ENCODE peak calls at places on chromosomes 7 and 10, in six cellular contexts. D is body of pancreas, R is OCI-LY7, Y is GM10248, G is nephron progenitor cell, W is astrocyte of the spinal cord. Q is an unnamed sample.

GRCh38 chr10:51244739-51245138 is 170.5 kb downstream of the PRKG1 start:
- DNase-seq in D (no peak), R (no peak), Y (no peak), G (peak), W (peak), Q (no peak)

GRCh38 chr7:96321041-96321669 is 743 bp downstream of the SLC25A13 start:
- DNase-seq in D (peak), R (peak), Y (peak), G (peak), W (peak), Q (peak)

GRCh38 chr10:91512458-91512857 is 102.3 kb downstream of the HECTD2 start:
- DNase-seq in D (no peak), R (no peak), Y (no peak), G (no peak), W (no peak), Q (no peak)

GRCh38 chr10:43256531-43257209 is 10.2 kb downstream of the RASGEF1A start:
- DNase-seq in D (no peak), R (no peak), Y (peak), G (no peak), W (no peak), Q (no peak)

GRCh38 chr7:68537228-68538071 is 1060.8 kb upstream of the AUTS2 start:
- DNase-seq in D (no peak), R (no peak), Y (no peak), G (no peak), W (no peak), Q (no peak)

GRCh38 chr10:128053356-128053755 is 72.9 kb downstream of the MKI67 start:
- DNase-seq in D (no peak), R (no peak), Y (no peak), G (no peak), W (no peak), Q (no peak)

GRCh38 chr7:112271162-112271561 is 64.7 kb downstream of the ZNF277 start:
- DNase-seq in D (no peak), R (no peak), Y (no peak), G (no peak), W (no peak), Q (no peak)

GRCh38 chr7:113404245-113404644 is 285.9 kb upstream of the SMIM30 start:
- DNase-seq in D (no peak), R (peak), Y (peak), G (peak), W (no peak), Q (no peak)

GRCh38 chr7:73999664-74000420 is 28.1 kb upstream of the ELN start:
- DNase-seq in D (peak), R (no peak), Y (no peak), G (no peak), W (peak), Q (no peak)

GRCh38 chr7:51789494-51789893 is 472.9 kb upstream of the COBL start:
- DNase-seq in D (no peak), R (no peak), Y (no peak), G (no peak), W (no peak), Q (no peak)

GRCh38 chr7:124155400-124156022 is 122.6 kb upstream of the TMEM229A start:
- DNase-seq in D (no peak), R (peak), Y (no peak), G (no peak), W (peak), Q (peak)

GRCh38 chr10:15325243-15326002 is 45.7 kb downstream of the FAM171A1 start:
- DNase-seq in D (no peak), R (no peak), Y (no peak), G (no peak), W (peak), Q (no peak)

GRCh38 chr10:60485025-60485424 is 95.3 kb upstream of the ANK3 start:
- DNase-seq in D (no peak), R (no peak), Y (no peak), G (no peak), W (no peak), Q (no peak)

GRCh38 chr7:90244909-90245841 is at the start of gene CFAP69:
- DNase-seq in D (peak), R (no peak), Y (peak), G (peak), W (peak), Q (peak)

GRCh38 chr10:116120688-116121087 is 152.3 kb downstream of the GFRA1 start:
- DNase-seq in D (no peak), R (no peak), Y (no peak), G (peak), W (no peak), Q (no peak)

GRCh38 chr10:63553031-63553430 is 31.8 kb downstream of the REEP3 start:
- DNase-seq in D (no peak), R (no peak), Y (no peak), G (no peak), W (peak), Q (no peak)

GRCh38 chr7:107659666-107660065 is 962 bp upstream of the SLC26A4 start:
- DNase-seq in D (no peak), R (no peak), Y (peak), G (no peak), W (peak), Q (peak)

GRCh38 chr10:34192646-34193045 is 622.5 kb downstream of the PARD3 start:
- DNase-seq in D (no peak), R (no peak), Y (no peak), G (no peak), W (no peak), Q (no peak)

GRCh38 chr7:93921607-93922446 is at the start of gene GNG11:
- DNase-seq in D (peak), R (peak), Y (peak), G (peak), W (peak), Q (peak)

GRCh38 chr7:7329321-7329720 is 147.0 kb downstream of the C1GALT1 start:
- DNase-seq in D (no peak), R (no peak), Y (no peak), G (no peak), W (no peak), Q (no peak)

GRCh38 chr7:18212788-18213187 is 185.1 kb upstream of the PRPS1L1 start:
- DNase-seq in D (no peak), R (no peak), Y (no peak), G (no peak), W (peak), Q (no peak)

GRCh38 chr7:113083834-113084498 is 2.7 kb downstream of the GPR85 start:
- DNase-seq in D (no peak), R (no peak), Y (no peak), G (no peak), W (no peak), Q (no peak)

GRCh38 chr10:70142555-70142954 is 3.9 kb downstream of the TYSND1 start:
- DNase-seq in D (no peak), R (no peak), Y (peak), G (no peak), W (no peak), Q (no peak)

GRCh38 chr7:95330194-95331003 is 6.1 kb upstream of the PON1 start:
- DNase-seq in D (no peak), R (no peak), Y (peak), G (no peak), W (peak), Q (peak)

GRCh38 chr10:35896011-35896410 is 253.9 kb upstream of the FZD8 start:
- DNase-seq in D (no peak), R (no peak), Y (no peak), G (no peak), W (peak), Q (no peak)

GRCh38 chr10:130363899-130364298 is 227.7 kb downstream of the GLRX3 start:
- DNase-seq in D (no peak), R (no peak), Y (no peak), G (no peak), W (no peak), Q (no peak)

GRCh38 chr7:101114492-101114891 is 12.4 kb upstream of the SERPINE1 start:
- DNase-seq in D (no peak), R (no peak), Y (no peak), G (no peak), W (no peak), Q (no peak)

GRCh38 chr7:44200699-44201461 is at the start of gene YKT6:
- DNase-seq in D (peak), R (peak), Y (peak), G (peak), W (peak), Q (peak)
- TF ChIP-seq CTCF in D (peak), R (peak), Y (peak), G (peak), W (peak), Q (peak)

DNA sequence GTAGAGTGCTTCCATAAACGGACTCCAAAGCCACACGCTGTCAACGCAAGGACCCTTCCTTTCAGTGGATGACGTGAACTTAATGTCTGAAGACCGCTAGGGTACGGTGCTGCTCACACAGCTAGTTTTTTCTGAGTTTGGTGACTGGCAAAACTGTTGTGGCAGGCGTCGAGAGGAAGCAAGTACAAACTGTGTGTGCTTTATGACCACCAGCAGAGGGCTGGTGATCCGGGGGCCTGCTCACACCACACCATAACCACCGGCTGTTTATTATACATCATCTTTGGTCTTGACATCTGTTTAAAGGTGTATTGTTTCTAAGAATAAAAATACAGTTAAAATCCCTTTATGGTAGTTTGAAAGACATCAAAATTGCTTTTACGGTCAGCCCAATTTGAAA is 37.1 kb upstream of the ATP6V0A4 start:
- DNase-seq in D (no peak), R (no peak), Y (no peak), G (no peak), W (no peak), Q (no peak)
- TF ChIP-seq CTCF in D (no peak), R (no peak), Y (no peak), G (no peak), W (no peak), Q (no peak)

GRCh38 chr7:42981595-42981994 is 49.4 kb downstream of the MRPL32 start:
- DNase-seq in D (no peak), R (no peak), Y (no peak), G (no peak), W (no peak), Q (no peak)

GRCh38 chr7:42984137-42984536 is 52.0 kb downstream of the MRPL32 start:
- DNase-seq in D (no peak), R (no peak), Y (no peak), G (no peak), W (no peak), Q (no peak)

GRCh38 chr7:42980084-42980483 is 47.9 kb downstream of the MRPL32 start:
- DNase-seq in D (no peak), R (no peak), Y (no peak), G (no peak), W (no peak), Q (no peak)

GRCh38 chr7:42980514-42980913 is 48.3 kb downstream of the MRPL32 start:
- DNase-seq in D (no peak), R (no peak), Y (no peak), G (no peak), W (no peak), Q (no peak)

DNA sequence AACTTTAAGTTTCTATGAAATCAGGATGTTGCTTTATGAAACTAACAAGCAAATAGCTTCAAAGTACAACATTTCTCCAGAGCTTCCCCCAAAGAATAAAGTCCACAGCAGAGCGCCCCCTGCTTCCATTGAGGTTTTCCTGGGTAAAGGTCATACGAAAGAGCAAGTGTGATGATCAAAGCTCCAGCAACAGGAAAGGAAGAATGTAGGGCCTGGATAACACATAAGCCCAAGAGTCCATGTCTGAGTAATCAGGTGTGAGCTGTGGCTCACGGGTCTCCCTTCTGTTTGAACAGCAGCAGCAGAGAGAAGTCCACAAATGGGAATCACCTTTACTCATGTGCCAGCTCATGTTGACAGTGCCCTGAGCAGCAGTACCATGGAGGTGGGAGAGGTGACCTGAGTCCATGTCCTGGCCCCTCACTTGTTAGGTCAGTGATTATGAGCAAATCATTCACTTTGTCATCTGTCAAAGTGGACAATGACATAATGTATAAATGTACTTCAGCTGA is 50.5 kb downstream of the MRPL32 start:
- DNase-seq in D (no peak), R (no peak), Y (no peak), G (no peak), W (no peak), Q (no peak)
- TF ChIP-seq CTCF in D (no peak), R (peak), Y (no peak), G (no peak), W (no peak), Q (no peak)

GRCh38 chr7:105578496-105578895 is 2.8 kb downstream of the EFCAB10 start:
- DNase-seq in D (no peak), R (no peak), Y (no peak), G (no peak), W (no peak), Q (no peak)

GRCh38 chr7:105581066-105581811 is at the start of gene EFCAB10:
- DNase-seq in D (peak), R (no peak), Y (peak), G (peak), W (peak), Q (peak)

GRCh38 chr7:105583061-105583460 is 1.8 kb upstream of the EFCAB10 start:
- DNase-seq in D (no peak), R (no peak), Y (no peak), G (no peak), W (no peak), Q (no peak)

GRCh38 chr7:105577251-105577650 is 4.0 kb downstream of the EFCAB10 start:
- DNase-seq in D (no peak), R (no peak), Y (no peak), G (no peak), W (no peak), Q (no peak)

GRCh38 chr7:105580022-105580740 is 1.1 kb downstream of the EFCAB10 start:
- DNase-seq in D (no peak), R (no peak), Y (no peak), G (no peak), W (no peak), Q (no peak)
- TF ChIP-seq CTCF in D (no peak), R (no peak), Y (no peak), G (no peak), W (peak), Q (no peak)

GRCh38 chr10:23981520-23982309 is 227.2 kb upstream of the KIAA1217 start:
- DNase-seq in D (no peak), R (no peak), Y (no peak), G (no peak), W (no peak), Q (no peak)
- TF ChIP-seq CTCF in D (no peak), R (peak), Y (no peak), G (no peak), W (no peak), Q (no peak)

GRCh38 chr10:85992324-85992723 is 374.3 kb downstream of the GRID1 start:
- DNase-seq in D (no peak), R (no peak), Y (no peak), G (no peak), W (no peak), Q (no peak)

GRCh38 chr10:85993840-85994507 is 372.6 kb downstream of the GRID1 start:
- DNase-seq in D (no peak), R (no peak), Y (no peak), G (no peak), W (no peak), Q (no peak)

GRCh38 chr10:85993140-85993539 is 373.5 kb downstream of the GRID1 start:
- DNase-seq in D (no peak), R (no peak), Y (no peak), G (no peak), W (no peak), Q (no peak)

GRCh38 chr10:85997544-85997943 is 369.1 kb downstream of the GRID1 start:
- DNase-seq in D (no peak), R (no peak), Y (no peak), G (no peak), W (no peak), Q (no peak)

GRCh38 chr10:85995791-85996190 is 370.8 kb downstream of the GRID1 start:
- DNase-seq in D (peak), R (peak), Y (no peak), G (no peak), W (peak), Q (peak)
- TF ChIP-seq CTCF in D (peak), R (peak), Y (peak), G (peak), W (peak), Q (peak)

DNA sequence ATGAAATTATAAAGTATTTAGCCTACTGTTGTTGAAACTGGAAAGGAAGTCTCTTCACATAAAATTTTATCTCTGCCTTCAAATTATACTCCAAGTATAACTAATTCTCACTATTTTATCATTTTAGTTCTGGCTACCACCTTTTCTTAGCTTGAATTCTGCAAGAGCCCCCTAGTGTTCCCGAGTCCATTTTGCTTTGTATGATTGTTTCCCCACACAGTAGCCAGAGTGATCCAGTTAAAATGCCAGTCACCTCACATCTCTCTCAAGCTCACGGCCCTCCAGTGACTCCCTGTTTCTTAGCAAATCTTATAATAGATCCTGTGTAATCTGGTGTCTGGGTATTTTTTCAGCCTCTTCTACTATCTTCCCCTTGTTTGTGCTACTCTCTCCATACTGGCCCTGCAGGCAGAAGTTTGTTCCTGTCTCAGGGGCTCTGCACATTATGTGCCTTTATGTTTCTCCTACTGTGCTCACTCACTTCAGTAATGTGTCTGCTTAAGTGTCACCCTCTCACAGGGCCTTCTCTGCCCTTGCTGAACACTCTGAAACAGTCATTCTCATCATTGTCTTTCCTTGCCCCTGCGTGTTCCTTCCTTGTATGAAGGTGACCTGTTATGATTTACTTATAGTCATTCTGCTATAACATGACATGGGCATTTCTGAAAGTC is 8.9 kb downstream of the WAC start:
- DNase-seq in D (no peak), R (no peak), Y (no peak), G (no peak), W (no peak), Q (no peak)
- TF ChIP-seq CTCF in D (no peak), R (peak), Y (no peak), G (no peak), W (peak), Q (no peak)

DNA sequence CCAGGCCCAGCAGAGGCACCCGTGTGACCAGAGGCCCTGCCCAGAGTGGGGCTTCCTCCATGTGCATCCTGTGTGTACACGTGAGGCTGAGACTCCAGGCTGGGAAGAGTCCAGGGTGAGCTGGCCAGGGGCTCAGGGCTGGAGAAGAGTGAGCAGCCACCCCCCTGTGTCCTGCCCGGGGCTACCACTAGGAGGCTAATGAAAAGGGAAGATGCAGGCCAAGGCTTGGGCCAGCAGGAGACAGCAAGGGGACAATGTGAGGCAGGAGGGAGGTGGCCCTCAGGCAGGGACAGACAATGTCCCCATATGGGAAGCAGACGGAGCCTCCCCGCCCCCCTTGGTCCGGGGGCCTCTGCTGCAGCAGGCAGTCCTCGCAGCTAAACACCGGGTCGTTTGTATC is 102.0 kb downstream of the HIF1AN start:
- DNase-seq in D (peak), R (no peak), Y (peak), G (peak), W (no peak), Q (no peak)
- TF ChIP-seq CTCF in D (no peak), R (peak), Y (peak), G (peak), W (peak), Q (peak)

GRCh38 chr7:33836797-33837355 is 68.5 kb upstream of the BMPER start:
- DNase-seq in D (no peak), R (peak), Y (no peak), G (no peak), W (no peak), Q (no peak)
- TF ChIP-seq CTCF in D (no peak), R (peak), Y (peak), G (peak), W (peak), Q (peak)

GRCh38 chr7:151018421-151019129 is 5.7 kb downstream of the ATG9B start:
- DNase-seq in D (peak), R (no peak), Y (no peak), G (peak), W (peak), Q (no peak)
- TF ChIP-seq CTCF in D (no peak), R (peak), Y (no peak), G (peak), W (no peak), Q (no peak)

Q was measured in GM13977.